ENCODE peak calls at places on chromosomes 5 and 9, in eight cellular contexts. L is GM23338, B is mammary epithelial cell, P is fibroblast of the aortic adventitia, T is left ventricle myocardium inferior, K is lower lobe of right lung, R is AG04450, A is heart right ventricle. V is an unnamed sample.

GRCh38 chr9:3576358-3576757 is 50.6 kb upstream of the RFX3 start:
- DNase-seq in L (no peak), B (no peak), P (no peak), T (peak), K (peak), R (no peak), A (no peak), V (no peak)

GRCh38 chr5:124963236-124963929 is 216.9 kb upstream of the ZNF608 start:
- DNase-seq in L (peak), B (peak), P (peak), T (no peak), K (no peak), R (peak), A (no peak), V (peak)

GRCh38 chr5:103389846-103390245 is 131.3 kb downstream of the MACIR start:
- DNase-seq in L (peak), B (no peak), P (no peak), T (no peak), K (no peak), R (no peak), A (no peak), V (no peak)

GRCh38 chr5:30380228-30380627 is 813.3 kb upstream of the CDH6 start:
- DNase-seq in L (peak), B (no peak), P (no peak), T (no peak), K (no peak), R (no peak), A (no peak), V (no peak)

GRCh38 chr5:123147741-123148140 is 58.7 kb downstream of the PRDM6 start:
- DNase-seq in L (no peak), B (no peak), P (no peak), T (no peak), K (no peak), R (no peak), A (no peak), V (no peak)

GRCh38 chr5:33509036-33509435 is 68.3 kb downstream of the TARS1 start:
- DNase-seq in L (no peak), B (no peak), P (peak), T (no peak), K (no peak), R (peak), A (no peak), V (peak)

GRCh38 chr9:13786131-13786530 is 506.6 kb upstream of the MPDZ start:
- DNase-seq in L (no peak), B (no peak), P (peak), T (peak), K (peak), R (no peak), A (peak), V (peak)

GRCh38 chr9:34592895-34593601 is 3.5 kb upstream of the CNTFR start:
- DNase-seq in L (peak), B (no peak), P (peak), T (peak), K (peak), R (no peak), A (peak), V (no peak)

GRCh38 chr9:114289106-114289505 is 33.8 kb upstream of the ORM1 start:
- DNase-seq in L (no peak), B (no peak), P (no peak), T (peak), K (peak), R (no peak), A (no peak), V (no peak)

GRCh38 chr5:160312139-160312959 is at the start of gene CCNJL:
- DNase-seq in L (peak), B (peak), P (no peak), T (peak), K (peak), R (no peak), A (peak), V (peak)

GRCh38 chr9:134204991-134205578 is 40.7 kb upstream of the RNU6ATAC start:
- DNase-seq in L (no peak), B (no peak), P (peak), T (no peak), K (peak), R (no peak), A (peak), V (peak)

GRCh38 chr9:134204041-134204440 is 39.7 kb upstream of the RNU6ATAC start:
- DNase-seq in L (no peak), B (no peak), P (no peak), T (no peak), K (peak), R (no peak), A (no peak), V (no peak)

GRCh38 chr9:134203224-134203623 is 38.9 kb upstream of the RNU6ATAC start:
- DNase-seq in L (no peak), B (no peak), P (no peak), T (no peak), K (no peak), R (no peak), A (no peak), V (no peak)

GRCh38 chr9:134206317-134207300 is 42.2 kb upstream of the RNU6ATAC start:
- DNase-seq in L (no peak), B (no peak), P (no peak), T (no peak), K (peak), R (no peak), A (no peak), V (no peak)

GRCh38 chr9:134205636-134206316 is 41.4 kb upstream of the RNU6ATAC start:
- DNase-seq in L (no peak), B (no peak), P (peak), T (peak), K (peak), R (no peak), A (peak), V (peak)
- H3K4me3 ChIP-seq in L (no peak), B (no peak), P (no peak), T (no peak), K (no peak), R (no peak), A (no peak), V (no peak)

GRCh38 chr5:94326579-94326978 is 291.8 kb downstream of the KIAA0825 start:
- DNase-seq in L (no peak), B (no peak), P (no peak), T (no peak), K (no peak), R (no peak), A (no peak), V (no peak)
- TF ChIP-seq CTCF in L (peak), B (no peak), P (no peak), T (no peak), K (no peak), R (no peak), A (no peak), V (peak)

GRCh38 chr9:91119147-91119546 is 242.6 kb downstream of the AUH start:
- DNase-seq in L (peak), B (peak), P (peak), T (no peak), K (no peak), R (no peak), A (no peak), V (peak)

GRCh38 chr9:91116711-91117110 is 245.0 kb downstream of the AUH start:
- DNase-seq in L (no peak), B (no peak), P (no peak), T (no peak), K (no peak), R (no peak), A (no peak), V (no peak)

GRCh38 chr9:91117959-91118651 is 243.6 kb downstream of the AUH start:
- DNase-seq in L (peak), B (no peak), P (peak), T (peak), K (peak), R (no peak), A (peak), V (peak)

GRCh38 chr9:91116226-91116625 is 245.5 kb downstream of the AUH start:
- DNase-seq in L (no peak), B (no peak), P (peak), T (no peak), K (no peak), R (no peak), A (no peak), V (peak)

GRCh38 chr9:91117474-91117891 is 244.2 kb downstream of the AUH start:
- DNase-seq in L (no peak), B (no peak), P (no peak), T (no peak), K (peak), R (no peak), A (no peak), V (no peak)
- H3K4me3 ChIP-seq in L (peak), B (no peak), P (no peak), T (peak), K (peak), R (no peak), A (peak), V (no peak)

GRCh38 chr5:31481531-31481930 is 50.4 kb downstream of the DROSHA start:
- DNase-seq in L (no peak), B (no peak), P (no peak), T (no peak), K (no peak), R (no peak), A (no peak), V (no peak)

GRCh38 chr5:31485376-31486207 is 46.3 kb downstream of the DROSHA start:
- DNase-seq in L (no peak), B (no peak), P (no peak), T (no peak), K (no peak), R (no peak), A (no peak), V (no peak)

GRCh38 chr5:31492824-31493223 is 39.1 kb downstream of the DROSHA start:
- DNase-seq in L (peak), B (no peak), P (no peak), T (no peak), K (no peak), R (no peak), A (no peak), V (no peak)

DNA sequence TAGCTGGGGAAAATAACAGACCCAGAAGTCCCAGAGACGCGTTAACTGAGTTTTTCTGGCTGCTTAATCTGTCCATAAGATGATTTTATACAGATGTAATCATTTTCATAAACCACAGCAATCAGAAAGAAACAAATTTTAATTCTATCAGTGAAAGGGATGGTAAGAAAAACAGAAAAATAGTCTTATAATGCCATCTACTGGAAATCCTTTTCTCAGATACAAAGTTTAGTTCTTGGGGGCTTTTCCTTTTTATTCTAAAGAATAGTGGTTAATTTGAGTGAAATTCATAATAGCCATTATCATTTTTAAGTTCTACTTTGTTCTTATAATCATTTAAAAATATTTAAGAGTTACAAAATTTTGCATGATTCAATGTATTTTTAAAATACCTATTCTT is 44.4 kb downstream of the DROSHA start:
- DNase-seq in L (no peak), B (no peak), P (no peak), T (no peak), K (no peak), R (no peak), A (no peak), V (no peak)
- TF ChIP-seq CTCF in L (no peak), B (no peak), P (no peak), T (no peak), K (no peak), R (peak), A (no peak), V (no peak)

GRCh38 chr5:35853652-35854051 is 3.0 kb upstream of the IL7R start:
- DNase-seq in L (no peak), B (no peak), P (no peak), T (no peak), K (peak), R (no peak), A (no peak), V (no peak)
- H3K4me3 ChIP-seq in L (no peak), B (no peak), P (no peak), T (no peak), K (peak), R (no peak), A (no peak), V (no peak)

GRCh38 chr9:136345281-136346156 is 18.0 kb downstream of the DNLZ start:
- DNase-seq in L (peak), B (peak), P (peak), T (peak), K (peak), R (no peak), A (peak), V (peak)
- TF ChIP-seq CTCF in L (peak), B (no peak), P (peak), T (peak), K (peak), R (peak), A (peak), V (peak)

GRCh38 chr9:95077053-95077765 is 240.3 kb downstream of the FANCC start:
- DNase-seq in L (no peak), B (no peak), P (no peak), T (no peak), K (no peak), R (no peak), A (no peak), V (no peak)

GRCh38 chr9:95079461-95079860 is 238.0 kb downstream of the FANCC start:
- DNase-seq in L (no peak), B (no peak), P (no peak), T (no peak), K (no peak), R (no peak), A (no peak), V (no peak)

GRCh38 chr9:95077766-95078382 is 239.6 kb downstream of the FANCC start:
- DNase-seq in L (no peak), B (no peak), P (no peak), T (no peak), K (no peak), R (no peak), A (no peak), V (no peak)

GRCh38 chr9:95078934-95079333 is 238.6 kb downstream of the FANCC start:
- DNase-seq in L (peak), B (no peak), P (no peak), T (no peak), K (peak), R (no peak), A (no peak), V (no peak)

GRCh38 chr9:95078516-95078915 is 239.0 kb downstream of the FANCC start:
- DNase-seq in L (no peak), B (no peak), P (no peak), T (no peak), K (no peak), R (no peak), A (no peak), V (no peak)
- H3K4me3 ChIP-seq in L (no peak), B (no peak), P (no peak), T (peak), K (no peak), R (no peak), A (no peak), V (no peak)

DNA sequence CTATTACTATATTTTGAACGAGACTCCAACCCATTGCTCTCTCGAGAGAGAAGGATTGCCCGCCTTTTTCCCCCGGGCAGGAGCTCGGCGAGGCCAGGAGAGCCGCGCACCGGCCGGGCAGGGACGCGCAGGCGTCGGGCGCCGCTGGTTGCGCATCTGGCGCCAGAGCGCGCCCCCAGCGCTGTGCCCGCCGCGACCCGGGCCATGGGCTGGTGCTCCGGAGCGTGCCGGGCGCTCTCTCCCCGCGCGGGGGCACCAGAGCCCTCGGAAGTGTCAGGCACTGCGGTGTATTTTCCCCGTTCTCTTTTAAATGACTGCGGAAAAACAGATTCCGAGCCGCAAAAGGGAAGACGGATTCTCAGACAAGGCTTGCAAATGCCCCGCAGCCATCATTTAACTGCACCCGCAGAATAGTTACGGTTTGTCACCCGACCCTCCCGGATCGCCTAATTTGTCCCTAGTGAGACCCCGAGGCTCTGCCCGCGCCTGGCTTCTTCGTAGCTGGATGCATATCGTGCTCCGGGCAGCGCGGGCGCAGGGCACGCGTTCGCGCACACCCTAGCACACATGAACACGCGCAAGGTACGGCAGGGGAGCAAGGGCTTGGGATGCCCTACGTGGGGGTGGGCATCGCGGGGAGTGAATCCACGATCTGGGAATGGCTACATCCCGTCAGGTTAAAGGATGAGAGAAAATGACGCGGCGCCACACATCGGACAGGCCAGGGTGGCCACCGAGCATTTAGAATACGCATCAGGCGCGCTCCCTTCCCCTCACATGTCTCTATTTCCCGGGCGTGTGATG is 1.1 kb upstream of the NTRK2 start:
- DNase-seq in L (peak), B (peak), P (peak), T (peak), K (peak), R (no peak), A (peak), V (peak)
- TF ChIP-seq CTCF in L (peak), B (peak), P (peak), T (peak), K (peak), R (peak), A (peak), V (peak)